ENCODE peak calls at places on chromosome 13, in six cellular contexts. D is cardiac fibroblast, X is right atrium auricular region, I is WERI-Rb-1, K is colonic mucosa, Z is pancreas. Q is an unnamed sample.

GRCh38 chr13:86383561-86383960 is 584.3 kb upstream of the SLITRK6 start:
- DNase-seq in D (no peak), I (no peak), X (no peak), K (no peak), Z (no peak), Q (no peak)

GRCh38 chr13:98599502-98600328 is 22.8 kb upstream of the STK24 start:
- DNase-seq in D (peak), I (no peak), Z (no peak), X (no peak), K (no peak), Q (no peak)

GRCh38 chr13:94416454-94417080 is 62.9 kb downstream of the DCT start:
- DNase-seq in I (peak), Z (no peak), D (peak), X (no peak), K (no peak), Q (no peak)

GRCh38 chr13:44825951-44826350 is 163.3 kb downstream of the NUFIP1 start:
- DNase-seq in D (no peak), X (no peak), Z (no peak), K (no peak), I (no peak), Q (no peak)

GRCh38 chr13:50133277-50133953 is 118.2 kb downstream of the KCNRG start:
- DNase-seq in D (no peak), X (no peak), K (no peak), I (no peak), Z (no peak), Q (no peak)

GRCh38 chr13:20943519-20944012 is 41.0 kb upstream of the XPO4 start:
- DNase-seq in D (peak), Z (peak), I (peak), X (peak), K (peak), Q (peak)

GRCh38 chr13:30308548-30308947 is 1.2 kb upstream of the KATNAL1 start:
- DNase-seq in Z (no peak), X (no peak), I (no peak), D (peak), K (no peak), Q (no peak)

GRCh38 chr13:48231080-48231479 is 1.9 kb upstream of the ITM2B start:
- DNase-seq in D (peak), X (no peak), Z (no peak), I (no peak), K (no peak), Q (peak)

GRCh38 chr13:21203132-21203531 is 26.7 kb downstream of the MRPL57 start:
- DNase-seq in K (no peak), X (no peak), D (no peak), I (no peak), Z (no peak), Q (no peak)

GRCh38 chr13:28528848-28529247 is 33.9 kb upstream of the FLT1 start:
- DNase-seq in I (no peak), K (no peak), X (no peak), Z (no peak), D (no peak), Q (no peak)

GRCh38 chr13:98474292-98474691 is 102.6 kb downstream of the STK24 start:
- DNase-seq in X (no peak), K (no peak), Z (no peak), I (no peak), D (no peak), Q (no peak)

GRCh38 chr13:31172001-31172400 is 10.3 kb upstream of the HSPH1 start:
- DNase-seq in X (no peak), D (peak), I (no peak), K (no peak), Z (no peak), Q (no peak)

GRCh38 chr13:23753523-23753922 is 135.7 kb downstream of the MIPEP start:
- DNase-seq in Z (no peak), K (no peak), I (no peak), D (peak), X (no peak), Q (no peak)

GRCh38 chr13:39952244-39953233 is 297.1 kb downstream of the COG6 start:
- DNase-seq in K (no peak), Z (no peak), I (no peak), X (no peak), D (peak), Q (peak)

GRCh38 chr13:46307554-46307953 is 79.5 kb downstream of the RUBCNL start:
- DNase-seq in I (no peak), X (no peak), K (no peak), Z (no peak), D (peak), Q (no peak)

GRCh38 chr13:30047154-30047874 is 196.9 kb upstream of the UBL3 start:
- DNase-seq in Z (no peak), X (no peak), I (no peak), K (no peak), D (no peak), Q (no peak)

GRCh38 chr13:34344761-34345600 is 527.0 kb downstream of the RFC3 start:
- DNase-seq in K (no peak), I (no peak), D (no peak), X (no peak), Z (no peak), Q (peak)

DNA sequence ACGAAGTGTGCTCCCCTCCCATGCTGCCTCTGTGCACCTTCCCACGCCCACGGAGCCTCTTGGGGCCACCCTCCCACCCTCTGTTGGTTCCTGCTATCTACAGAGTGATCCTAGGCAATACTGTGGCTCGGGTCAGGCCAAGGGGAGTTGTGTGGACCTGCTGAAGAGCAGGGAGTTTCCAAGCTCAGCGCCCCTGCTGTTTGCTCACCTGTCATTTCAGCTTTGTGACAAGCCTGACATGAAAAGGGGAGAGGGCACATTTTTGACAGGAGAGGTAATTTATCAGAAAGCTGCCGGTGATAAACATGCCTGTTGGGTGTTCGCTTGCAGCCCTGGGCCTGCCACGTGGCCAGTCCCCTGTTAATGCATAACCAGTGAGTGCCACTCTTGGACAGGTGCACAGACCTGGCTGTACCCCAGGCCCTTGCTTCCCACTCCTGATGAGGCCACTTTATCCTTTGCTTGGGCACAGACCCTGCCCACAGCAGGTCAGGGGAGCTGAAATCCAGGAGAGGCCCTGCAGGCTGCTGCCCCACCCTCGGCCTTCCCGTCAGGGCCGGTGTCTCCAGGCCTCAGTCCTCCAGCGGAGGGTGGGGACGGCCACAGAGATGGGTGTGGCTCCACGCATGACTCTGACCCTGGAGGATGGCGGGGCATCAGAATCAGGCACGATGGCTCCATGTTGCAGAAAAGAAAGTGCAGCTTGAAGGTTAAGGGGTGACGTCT is 201.5 kb upstream of the GPR12 start:
- DNase-seq in X (no peak), Z (peak), D (no peak), K (peak), I (no peak), Q (no peak)
- H3K4me3 ChIP-seq in X (no peak), Z (no peak), D (no peak), K (no peak), I (no peak), Q (no peak)

DNA sequence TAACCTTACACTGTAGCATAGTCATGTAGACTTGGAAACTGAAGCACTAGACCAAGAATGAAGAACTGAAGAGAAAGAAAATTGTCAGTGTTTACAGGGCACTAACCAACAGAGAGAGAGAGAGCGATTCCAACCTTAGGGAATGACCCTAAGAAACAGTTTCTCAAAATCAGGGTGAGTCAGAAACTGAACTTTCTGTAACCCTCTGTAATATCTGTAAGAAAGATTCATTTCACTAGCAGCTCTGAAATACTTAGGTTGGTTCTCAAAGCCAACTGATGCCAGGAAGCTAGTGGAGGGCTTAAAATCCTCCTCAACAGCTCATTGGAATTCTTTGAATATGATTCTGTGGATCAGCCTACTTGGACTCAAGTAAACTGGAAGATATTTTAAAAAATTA is 936.9 kb downstream of the EFNB2 start:
- DNase-seq in Z (no peak), I (no peak), X (no peak), K (no peak), D (peak), Q (no peak)
- H3K4me3 ChIP-seq in Z (no peak), I (no peak), X (no peak), K (no peak), D (no peak), Q (no peak)

DNA sequence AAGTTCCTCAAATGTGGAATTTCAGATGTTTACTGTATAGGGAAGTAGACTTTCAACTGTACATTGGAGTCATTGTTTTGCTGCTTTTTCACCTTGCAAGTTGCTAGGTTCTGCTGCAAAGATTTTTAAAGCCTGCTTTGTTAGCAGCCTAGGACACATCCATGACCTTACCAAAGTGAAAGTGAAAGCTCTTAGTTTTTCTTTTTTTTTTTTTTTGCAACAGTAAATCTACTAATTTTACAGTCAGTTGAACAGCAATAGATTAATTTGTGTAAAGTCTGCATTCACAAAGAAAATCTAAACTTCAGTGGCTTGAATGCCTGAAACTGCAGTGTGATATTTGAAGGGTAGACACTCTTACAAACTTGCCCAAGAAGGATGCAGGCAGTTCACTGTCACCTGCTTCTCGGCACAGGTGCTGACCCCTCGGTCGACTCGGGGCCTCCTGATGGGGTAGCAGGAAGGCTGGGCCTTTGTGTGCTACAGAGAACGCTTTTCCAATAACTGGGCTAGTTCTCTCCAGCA is 5.0 kb upstream of the MTIF3 start:
- DNase-seq in I (no peak), D (no peak), Z (no peak), X (no peak), K (no peak), Q (no peak)
- H3K4me3 ChIP-seq in I (no peak), D (no peak), Z (no peak), X (no peak), K (no peak), Q (no peak)

GRCh38 chr13:110306340-110306959 is 507 bp downstream of the COL4A1 start:
- DNase-seq in X (peak), Z (no peak), D (peak), K (no peak), I (no peak), Q (no peak)

GRCh38 chr13:110307697-110308376 is 753 bp downstream of the COL4A2 start:
- DNase-seq in K (no peak), X (peak), I (peak), Z (no peak), D (peak), Q (no peak)

GRCh38 chr13:110305949-110306339 is 1.0 kb downstream of the COL4A1 start:
- DNase-seq in K (no peak), Z (no peak), X (peak), D (peak), I (peak), Q (no peak)

GRCh38 chr13:110308377-110309158 is 1.5 kb downstream of the COL4A2 start:
- DNase-seq in X (peak), K (peak), D (peak), I (peak), Z (no peak), Q (no peak)

GRCh38 chr13:110306960-110307696 is at the start of the genes COL4A1 and COL4A2:
- DNase-seq in X (peak), K (peak), Z (peak), D (peak), I (peak), Q (peak)
- H3K4me3 ChIP-seq in X (peak), K (peak), Z (peak), D (peak), I (peak), Q (peak)

GRCh38 chr13:51646041-51646670 is 61.9 kb downstream of the WDFY2 start:
- DNase-seq in D (no peak), I (no peak), X (no peak), Z (no peak), K (no peak), Q (no peak)

GRCh38 chr13:51643882-51644281 is 59.6 kb downstream of the WDFY2 start:
- DNase-seq in K (no peak), I (no peak), X (no peak), D (peak), Z (no peak), Q (no peak)

GRCh38 chr13:51645154-51645650 is 60.9 kb downstream of the WDFY2 start:
- DNase-seq in K (no peak), D (peak), Z (no peak), X (no peak), I (no peak), Q (no peak)

GRCh38 chr13:51644649-51645048 is 60.4 kb downstream of the WDFY2 start:
- DNase-seq in X (no peak), D (peak), K (no peak), I (no peak), Z (peak), Q (no peak)

DNA sequence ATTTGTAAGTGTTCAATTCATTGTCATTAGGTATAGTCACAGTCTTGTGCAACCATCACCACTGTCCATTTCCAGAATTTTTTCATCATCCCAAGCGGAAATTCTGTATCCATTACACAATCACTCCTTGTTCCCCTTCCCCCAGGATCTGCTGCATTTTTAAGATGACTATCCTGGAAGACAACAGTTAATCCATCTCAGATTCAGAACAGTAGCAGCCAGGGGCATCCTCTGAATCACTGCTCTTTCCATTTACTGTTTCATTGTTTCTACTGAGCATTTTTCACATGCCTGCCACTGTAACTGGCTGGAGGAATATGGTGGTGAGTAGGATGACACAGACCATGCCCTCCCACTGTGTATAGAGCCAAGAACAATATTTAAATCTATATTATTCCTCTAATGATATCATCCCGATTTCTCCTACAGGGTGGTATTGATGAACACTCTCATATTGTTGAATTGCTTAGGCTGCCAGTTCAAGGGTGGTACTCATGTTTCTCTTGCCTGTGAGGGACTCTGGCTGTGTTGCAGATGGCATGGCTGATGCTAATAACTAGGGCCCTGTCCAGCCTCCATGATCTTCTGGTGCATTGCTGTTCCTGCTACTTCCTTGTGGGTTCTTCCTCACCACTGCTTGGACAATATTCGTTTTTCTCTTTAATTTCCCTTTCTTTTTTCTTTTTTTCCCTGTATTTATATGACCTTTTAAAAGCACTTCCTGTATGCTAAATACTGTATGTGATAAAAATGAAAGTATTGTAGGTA is 59.0 kb downstream of the WDFY2 start:
- DNase-seq in X (no peak), K (no peak), D (peak), Z (no peak), I (no peak), Q (no peak)
- H3K4me3 ChIP-seq in X (no peak), K (no peak), D (no peak), Z (no peak), I (no peak), Q (no peak)

DNA sequence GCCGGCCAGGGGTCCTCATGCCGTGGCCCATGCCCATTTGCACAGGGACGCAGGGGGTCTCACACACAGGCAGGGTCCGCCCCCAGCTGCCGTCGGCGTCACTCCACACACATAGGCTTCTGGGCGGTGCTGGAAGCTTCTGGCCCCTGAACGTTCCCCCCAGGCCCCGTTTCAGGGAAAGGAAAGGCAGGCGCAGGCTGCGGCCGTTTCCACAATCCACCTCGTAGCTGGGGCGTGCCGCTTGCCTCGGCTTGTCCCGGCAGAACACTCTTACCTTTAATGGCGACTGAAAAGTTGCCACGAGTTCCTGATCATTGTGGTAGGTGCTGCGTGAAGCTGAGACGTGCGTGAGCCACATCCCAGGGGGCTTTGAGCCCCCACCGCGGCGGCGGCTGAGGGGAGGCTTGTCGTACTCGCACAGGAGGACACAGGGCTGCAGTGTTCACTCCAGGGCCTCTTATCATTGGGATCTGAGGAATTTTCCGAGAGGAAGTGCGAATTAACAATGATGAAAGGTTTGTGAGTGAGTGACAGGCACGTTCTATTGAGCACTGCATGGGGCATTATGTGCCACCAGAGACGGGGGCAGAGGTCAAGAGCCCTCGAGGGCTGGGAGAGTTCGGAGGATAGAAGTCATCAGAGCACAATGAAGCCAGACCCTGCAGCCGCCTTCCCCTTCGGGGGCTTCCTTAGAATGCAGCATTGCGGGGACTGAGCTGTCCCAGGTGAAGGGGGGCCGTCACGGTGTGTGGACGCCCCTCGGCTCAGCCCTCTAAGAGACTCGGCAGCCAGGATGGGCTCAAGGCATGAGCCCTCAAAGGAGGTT is 53.6 kb downstream of the MCF2L start:
- DNase-seq in Z (no peak), K (no peak), I (no peak), D (no peak), X (no peak), Q (no peak)
- H3K4me3 ChIP-seq in Z (no peak), K (no peak), I (no peak), D (no peak), X (no peak), Q (no peak)

DNA sequence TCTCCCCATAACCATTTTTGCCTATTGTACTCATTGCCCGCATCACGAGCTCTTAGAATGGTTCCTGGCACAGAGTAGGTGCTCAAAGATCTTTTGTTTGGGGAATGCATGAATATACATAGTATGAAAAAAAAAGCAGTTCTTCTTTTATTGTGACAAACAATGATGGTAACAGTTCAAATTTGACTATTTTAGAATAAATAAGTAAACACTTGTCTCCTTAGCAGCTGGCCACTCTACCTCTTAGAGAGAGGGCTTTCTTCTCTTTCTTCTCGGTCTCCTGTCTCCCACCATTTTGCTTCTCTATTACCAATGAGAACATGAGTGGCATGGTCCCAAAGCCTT is 652 bp upstream of the SLAIN1 start:
- DNase-seq in D (no peak), I (no peak), Z (no peak), X (no peak), K (no peak), Q (no peak)
- H3K4me3 ChIP-seq in D (no peak), I (no peak), Z (peak), X (peak), K (peak), Q (no peak)

Q was measured in adrenal gland.